ENCODE peak calls at places on chromosomes 16 and 17, in four cellular contexts. Q is esophagus squamous epithelium, B is NCI-H1092, H is HEK293T. S is an unnamed sample.

GRCh38 chr17:2982854-2983636 is 80.4 kb downstream of the OR1D5 start:
- DNase-seq in H (no peak), Q (no peak), B (peak; percentile 29), S (no peak)

GRCh38 chr17:55336426-55336825 is 71.7 kb downstream of the HLF start:
- DNase-seq in H (no peak), B (no peak), Q (no peak), S (no peak)

GRCh38 chr17:385195-385835 is 32.7 kb upstream of the RPH3AL start:
- DNase-seq in Q (no peak), B (no peak), H (peak; percentile 42), S (no peak)

GRCh38 chr16:85637808-85638186 is 24.7 kb downstream of the GSE1 start:
- DNase-seq in Q (no peak), B (no peak), H (no peak), S (no peak)

GRCh38 chr17:8757189-8757588 is 1.2 kb downstream of the SPDYE4 start:
- DNase-seq in Q (no peak), B (no peak), H (no peak), S (no peak)

GRCh38 chr16:70715113-70715711 is 29.4 kb upstream of the MTSS2 start:
- DNase-seq in Q (no peak), B (peak; percentile 74), H (no peak), S (no peak)

GRCh38 chr16:2472488-2472864 is 1.4 kb downstream of the NTN3 start:
- DNase-seq in Q (no peak), B (no peak), H (no peak), S (no peak)

GRCh38 chr16:29986231-29986630 is 9.2 kb downstream of the HIRIP3 start:
- DNase-seq in B (no peak), H (no peak), Q (no peak), S (no peak)

GRCh38 chr16:57395026-57395425 is 9.5 kb upstream of the CCL17 start:
- DNase-seq in Q (no peak), B (no peak), H (no peak), S (no peak)

GRCh38 chr17:182164-182751 is 808 bp upstream of the DOC2B start:
- DNase-seq in Q (no peak), B (no peak), H (no peak), S (no peak)

GRCh38 chr16:35752012-35752772 is 2292.8 kb downstream of the TP53TG3F start:
- DNase-seq in B (no peak), H (no peak), Q (no peak), S (no peak)

GRCh38 chr16:11783319-11784047 is 13.6 kb downstream of the ZC3H7A start:
- DNase-seq in B (no peak), Q (no peak), H (no peak), S (no peak)

GRCh38 chr17:45355087-45355486 is 38.3 kb upstream of the MAP3K14 start:
- DNase-seq in H (no peak), Q (no peak), B (no peak), S (no peak)

GRCh38 chr16:81318711-81319110 is 3.9 kb downstream of the GAN start:
- DNase-seq in Q (no peak), B (no peak), H (peak; percentile 15), S (no peak)

GRCh38 chr17:67994827-67995567 is 1.3 kb downstream of the C17orf58 start:
- DNase-seq in B (no peak), Q (no peak), H (no peak), S (no peak)

GRCh38 chr17:2101448-2102257 is 46.8 kb downstream of the HIC1 start:
- DNase-seq in B (peak; percentile 50), H (peak; percentile 33), Q (no peak), S (no peak)

GRCh38 chr17:17538417-17539391 is 42.5 kb upstream of the RASD1 start:
- DNase-seq in B (peak; percentile 88), H (peak; percentile 58), Q (no peak), S (peak; percentile 71)

GRCh38 chr17:7747586-7747985 is 30.0 kb downstream of the DNAH2 start:
- DNase-seq in B (no peak), Q (no peak), H (no peak), S (no peak)

GRCh38 chr16:88017006-88017405 is 65.8 kb downstream of the BANP start:
- DNase-seq in H (no peak), Q (no peak), B (no peak), S (no peak)

GRCh38 chr16:28181557-28181914 is 30.2 kb downstream of the XPO6 start:
- DNase-seq in H (no peak), Q (no peak), B (no peak), S (no peak)

GRCh38 chr16:84091460-84091859 is 25.3 kb downstream of the MBTPS1 start:
- DNase-seq in Q (no peak), B (no peak), H (no peak), S (no peak)

GRCh38 chr17:2084766-2085647 is 30.1 kb downstream of the HIC1 start:
- DNase-seq in H (no peak), Q (no peak), B (no peak), S (no peak)

GRCh38 chr17:2283302-2283701 is 20.3 kb downstream of the SMG6 start:
- DNase-seq in B (no peak), Q (no peak), H (no peak), S (no peak)

S was measured in NCI-H1930.